ENCODE peak calls at places on chromosomes 12 and 14, in four cellular contexts. One of them, this sample, is unnamed.

GRCh38 chr12:86496595-86496994 is 240.4 kb upstream of the MGAT4C start:
- DNase-seq in AG09309: no peak
- DNase-seq in lower lobe of right lung: no peak
- DNase-seq in endothelial cell: no peak
- DNase-seq in this sample: no peak

GRCh38 chr14:89977668-89978067 is 21.9 kb downstream of the TDP1 start:
- DNase-seq in endothelial cell: no peak
- DNase-seq in lower lobe of right lung: no peak
- DNase-seq in AG09309: no peak
- DNase-seq in this sample: no peak

GRCh38 chr12:76247026-76247688 is 101.1 kb downstream of the BBS10 start:
- DNase-seq in lower lobe of right lung: no peak
- DNase-seq in AG09309: no peak
- DNase-seq in endothelial cell: no peak
- DNase-seq in this sample: no peak

GRCh38 chr14:84454114-84454513 is 1075.8 kb upstream of the FLRT2 start:
- DNase-seq in endothelial cell: no peak
- DNase-seq in AG09309: no peak
- DNase-seq in lower lobe of right lung: no peak
- DNase-seq in this sample: no peak

GRCh38 chr14:77314043-77314442 is 6.6 kb downstream of the POMT2 start:
- DNase-seq in endothelial cell: no peak
- DNase-seq in AG09309: peak; percentile 92
- DNase-seq in lower lobe of right lung: no peak
- DNase-seq in this sample: peak; percentile 40

GRCh38 chr12:76698316-76698715 is 65.6 kb upstream of the ZDHHC17 start:
- DNase-seq in AG09309: no peak
- DNase-seq in endothelial cell: no peak
- DNase-seq in lower lobe of right lung: no peak
- DNase-seq in this sample: no peak

GRCh38 chr12:7319934-7320333 is 16.1 kb downstream of the ACSM4 start:
- DNase-seq in AG09309: no peak
- DNase-seq in endothelial cell: no peak
- DNase-seq in lower lobe of right lung: no peak
- DNase-seq in this sample: no peak

GRCh38 chr12:30837595-30837994 is 82.8 kb upstream of the CAPRIN2 start:
- DNase-seq in lower lobe of right lung: no peak
- DNase-seq in endothelial cell: no peak
- DNase-seq in AG09309: no peak
- DNase-seq in this sample: no peak

GRCh38 chr12:92003701-92004100 is 141.9 kb downstream of the BTG1 start:
- DNase-seq in endothelial cell: no peak
- DNase-seq in lower lobe of right lung: no peak
- DNase-seq in AG09309: no peak
- DNase-seq in this sample: no peak

GRCh38 chr14:105528197-105528858 is 1.9 kb downstream of the TMEM121 start:
- DNase-seq in AG09309: peak; percentile 8
- DNase-seq in lower lobe of right lung: peak; percentile 86
- DNase-seq in endothelial cell: peak; percentile 84
- DNase-seq in this sample: peak; percentile 28

DNA sequence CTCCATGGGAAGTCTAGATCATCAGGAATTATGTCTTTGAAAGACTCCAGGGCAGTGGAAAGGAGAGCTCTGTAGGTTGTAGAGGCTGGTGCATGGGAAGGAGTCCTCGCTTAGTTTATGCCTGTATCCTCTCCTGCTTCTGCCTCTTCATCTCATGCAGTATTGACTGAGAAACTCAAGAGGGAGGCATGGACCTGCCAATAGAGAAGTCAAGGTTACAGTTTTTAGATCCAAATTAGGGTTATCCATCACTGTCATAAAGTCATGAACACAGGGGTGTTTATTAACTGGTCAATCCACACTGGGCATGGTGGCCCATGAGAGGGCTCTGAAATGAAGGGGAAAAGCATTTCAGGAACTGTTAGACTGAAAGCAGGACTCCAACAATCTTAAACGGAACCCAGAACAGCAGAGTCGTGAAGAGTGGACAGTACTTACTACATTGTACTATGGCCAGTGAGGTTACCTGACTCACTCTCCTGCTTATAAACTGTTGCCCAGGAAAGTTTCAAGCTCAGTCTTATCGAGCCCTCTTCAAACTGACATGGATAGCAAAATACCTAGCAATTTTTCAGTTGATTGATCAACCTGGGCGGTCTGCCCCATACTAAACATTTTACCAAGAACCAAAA is 30.1 kb upstream of the DHRS7 start:
- DNase-seq in endothelial cell: no peak
- DNase-seq in lower lobe of right lung: no peak
- DNase-seq in AG09309: no peak
- DNase-seq in this sample: no peak
- TF ChIP-seq CTCF in endothelial cell: no peak
- TF ChIP-seq CTCF in lower lobe of right lung: no peak
- TF ChIP-seq CTCF in AG09309: no peak
- TF ChIP-seq CTCF in this sample: no peak

DNA sequence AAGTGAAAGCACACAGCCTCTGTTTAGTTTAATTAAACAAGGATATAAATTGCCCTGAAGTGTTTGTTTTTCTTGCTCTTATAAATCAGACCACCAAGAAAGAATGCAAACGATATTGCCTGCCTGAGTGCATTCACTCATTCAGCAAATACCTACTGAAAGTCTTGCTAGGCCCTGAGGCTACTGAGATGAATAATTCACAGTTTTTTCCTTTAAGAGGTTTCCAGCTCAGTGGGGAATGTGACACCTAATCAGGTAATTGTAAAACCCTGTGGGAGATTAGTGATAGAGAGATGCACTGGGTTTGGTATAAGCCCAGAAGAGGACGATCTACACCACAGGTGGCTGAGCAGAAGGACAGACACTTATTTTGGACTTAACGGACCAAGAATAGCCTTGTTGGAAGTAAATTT is 151.4 kb downstream of the SLC35F4 start:
- DNase-seq in AG09309: no peak
- DNase-seq in lower lobe of right lung: no peak
- DNase-seq in endothelial cell: no peak
- DNase-seq in this sample: no peak
- TF ChIP-seq CTCF in AG09309: no peak
- TF ChIP-seq CTCF in lower lobe of right lung: no peak
- TF ChIP-seq CTCF in endothelial cell: no peak
- TF ChIP-seq CTCF in this sample: no peak

DNA sequence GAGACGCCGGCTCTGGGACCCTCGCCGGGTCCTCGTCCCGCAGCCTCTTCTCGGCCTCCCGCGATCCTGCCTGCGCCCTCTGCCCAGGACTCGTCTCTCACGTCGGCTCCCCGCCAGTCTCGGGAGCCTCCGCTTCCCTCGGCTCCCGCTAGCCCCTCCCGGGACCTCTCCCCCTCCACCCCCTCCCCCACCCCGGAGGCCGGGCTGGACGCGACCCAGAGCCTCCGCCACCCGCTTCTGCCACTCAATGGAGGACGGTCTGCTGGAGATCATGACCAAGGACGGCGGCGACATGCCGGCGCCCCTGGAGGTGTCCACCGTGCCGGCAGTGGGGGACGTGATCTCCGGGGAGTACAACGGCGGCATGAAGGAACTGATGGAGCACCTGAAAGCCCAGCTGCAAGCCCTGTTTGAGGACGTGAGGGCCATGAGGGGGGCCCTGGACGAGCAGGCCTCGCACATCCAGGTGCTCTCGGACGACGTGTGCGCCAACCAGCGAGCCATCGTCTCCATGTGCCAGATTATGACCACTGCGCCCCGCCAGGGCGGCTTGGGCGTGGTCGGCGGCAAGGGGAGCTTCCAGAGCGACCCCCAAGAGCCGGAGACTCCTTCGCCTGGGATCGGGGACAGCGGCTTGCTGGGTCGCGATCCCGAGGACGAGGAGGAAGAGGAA is 568 bp downstream of the CCDC184 start:
- DNase-seq in AG09309: no peak
- DNase-seq in lower lobe of right lung: no peak
- DNase-seq in endothelial cell: peak; percentile 15
- DNase-seq in this sample: no peak
- TF ChIP-seq CTCF in AG09309: no peak
- TF ChIP-seq CTCF in lower lobe of right lung: no peak
- TF ChIP-seq CTCF in endothelial cell: no peak
- TF ChIP-seq CTCF in this sample: no peak

GRCh38 chr12:104747956-104748355 is 210.1 kb downstream of the SLC41A2 start:
- DNase-seq in endothelial cell: no peak
- DNase-seq in lower lobe of right lung: no peak
- DNase-seq in AG09309: no peak
- DNase-seq in this sample: no peak
- TF ChIP-seq CTCF in endothelial cell: no peak
- TF ChIP-seq CTCF in lower lobe of right lung: no peak
- TF ChIP-seq CTCF in AG09309: no peak
- TF ChIP-seq CTCF in this sample: no peak

This sample was measured in AG09319.